ENCODE peak calls at places on chromosomes 7 and 10, in four cellular contexts. I, Q, L and W are unnamed samples.

GRCh38 chr7:5557920-5558401 is 134.3 kb upstream of the TNRC18 start:
- DNase-seq in I (peak; percentile 65), Q (peak; percentile 63), L (peak; percentile 9), W (peak; percentile 68)

GRCh38 chr10:75350791-75351190 is 50.8 kb downstream of the ZNF503 start:
- DNase-seq in Q (no peak), L (no peak), I (no peak), W (no peak)

GRCh38 chr10:102673961-102674511 is 29.8 kb downstream of the TRIM8 start:
- DNase-seq in Q (peak; percentile 60), I (peak; percentile 60), L (peak; percentile 78), W (no peak)

GRCh38 chr7:41573017-41573416 is 129.9 kb downstream of the INHBA start:
- DNase-seq in L (no peak), Q (no peak), I (no peak), W (no peak)

GRCh38 chr10:104274762-104275721 is 6.1 kb downstream of the GSTO2 start:
- DNase-seq in Q (no peak), L (peak; percentile 62), I (peak; percentile 60), W (peak; percentile 55)

GRCh38 chr10:129941199-129942018 is 22.7 kb downstream of the EBF3 start:
- DNase-seq in Q (no peak), I (no peak), L (no peak), W (no peak)

GRCh38 chr7:23298141-23298851 is 843 bp upstream of the MALSU1 start:
- DNase-seq in Q (peak; percentile 45), I (no peak), L (no peak), W (no peak)

GRCh38 chr7:42964849-42965805 is 33.0 kb downstream of the MRPL32 start:
- DNase-seq in L (no peak), Q (no peak), I (no peak), W (no peak)

GRCh38 chr7:74001150-74001494 is 26.9 kb upstream of the ELN start:
- DNase-seq in L (no peak), Q (no peak), I (no peak), W (no peak)

GRCh38 chr10:80201592-80202256 is 3.6 kb downstream of the ANXA11 start:
- DNase-seq in I (no peak), Q (no peak), L (no peak), W (no peak)

GRCh38 chr7:19284596-19285300 is 139.5 kb upstream of the FERD3L start:
- DNase-seq in Q (no peak), L (no peak), I (no peak), W (no peak)

GRCh38 chr10:24643679-24644209 is 79.9 kb downstream of the ARHGAP21 start:
- DNase-seq in Q (no peak), L (no peak), I (no peak), W (no peak)

GRCh38 chr10:110500515-110500905 is 2.8 kb downstream of the DUSP5 start:
- DNase-seq in Q (no peak), I (no peak), L (no peak), W (no peak)

GRCh38 chr7:144834516-144835165 is 1.2 kb downstream of the TPK1 start:
- DNase-seq in I (no peak), L (peak; percentile 24), Q (no peak), W (peak; percentile 33)

GRCh38 chr7:3103614-3104399 is 60.1 kb upstream of the CARD11 start:
- DNase-seq in I (no peak), L (no peak), Q (no peak), W (no peak)

GRCh38 chr10:26890956-26891355 is 30.2 kb upstream of the ABI1 start:
- DNase-seq in Q (peak; percentile 72), L (peak; percentile 18), I (peak; percentile 16), W (no peak)

GRCh38 chr10:1253476-1254353 is 197.5 kb downstream of the WDR37 start:
- DNase-seq in Q (no peak), L (no peak), I (no peak), W (no peak)

GRCh38 chr7:148304456-148304855 is 286.1 kb upstream of the C7orf33 start:
- DNase-seq in I (no peak), Q (no peak), L (no peak), W (no peak)

GRCh38 chr7:158751743-158752142 is 47.1 kb upstream of the NCAPG2 start:
- DNase-seq in L (no peak), Q (no peak), I (no peak), W (no peak)

GRCh38 chr7:80253237-80253636 is 118.6 kb downstream of the GNAI1 start:
- DNase-seq in L (no peak), Q (no peak), I (no peak), W (no peak)

GRCh38 chr10:98885380-98885779 is 350.3 kb downstream of the HPSE2 start:
- DNase-seq in L (no peak), I (no peak), Q (no peak), W (no peak)

GRCh38 chr10:349081-349480 is 213.8 kb downstream of the ZMYND11 start:
- DNase-seq in I (no peak), L (no peak), Q (no peak), W (no peak)

GRCh38 chr7:41436139-41436538 is 266.8 kb downstream of the INHBA start:
- DNase-seq in L (no peak), Q (no peak), I (no peak), W (no peak)

DNA sequence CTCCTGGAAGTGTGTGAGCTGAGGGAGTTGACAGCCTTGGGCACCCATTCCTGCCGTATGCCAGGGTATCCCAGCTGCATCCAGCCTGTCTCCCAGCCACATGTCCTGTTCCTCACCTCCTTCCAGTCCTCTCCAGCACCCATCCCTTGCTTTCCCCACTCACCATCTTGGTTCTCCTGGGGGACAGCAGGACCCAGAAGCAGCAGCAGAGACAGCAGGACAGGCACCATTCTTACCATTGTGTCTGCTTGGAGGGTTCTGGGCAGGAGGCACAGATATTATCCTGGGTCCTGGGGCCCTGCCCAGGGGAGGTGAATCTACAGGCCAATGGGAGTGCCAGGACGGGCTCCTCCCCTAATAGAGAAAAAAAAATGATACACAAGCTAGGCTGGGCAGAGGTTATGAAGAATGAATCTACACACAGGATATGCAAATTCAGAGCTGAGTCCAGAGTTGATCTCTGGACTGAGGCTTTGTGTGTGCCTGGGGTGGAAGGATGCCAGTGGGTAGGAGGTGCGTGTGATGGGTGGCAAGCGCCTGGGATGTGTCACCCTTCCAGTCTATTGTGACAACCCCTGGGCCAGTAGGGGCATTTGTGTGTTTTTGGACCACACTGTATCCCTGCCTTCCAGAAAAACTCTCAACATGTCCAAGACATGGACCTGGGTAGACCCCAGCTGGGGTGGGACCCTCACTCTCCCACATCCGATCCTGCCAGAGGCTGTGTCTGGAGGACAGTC is at the start of gene AZGP1:
- DNase-seq in I (no peak), L (no peak), Q (peak; percentile 95), W (no peak)
- TF ChIP-seq POLR2AphosphoS5 in I (no peak), L (no peak), Q (peak; percentile 84), W (no peak)

DNA sequence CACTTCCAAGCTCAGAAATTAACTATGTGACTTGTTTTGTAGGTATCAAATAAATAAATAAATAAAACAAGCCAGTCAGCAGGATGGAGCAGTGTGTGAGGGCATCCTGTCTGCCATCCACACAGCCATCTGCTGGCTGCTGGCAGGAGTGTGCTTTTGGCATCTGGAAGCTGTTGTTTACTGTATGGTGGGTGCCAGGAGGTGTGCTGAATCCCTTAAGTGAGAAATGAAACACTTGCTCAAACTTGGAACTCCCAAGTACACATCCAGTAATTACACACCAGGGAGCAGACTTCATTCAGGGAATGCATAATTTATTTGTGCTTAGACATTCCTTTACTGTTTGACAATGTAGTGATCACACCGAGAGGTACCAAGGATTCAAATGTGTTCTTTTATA is 16.9 kb upstream of the TAX1BP1 start:
- DNase-seq in I (no peak), Q (no peak), L (no peak), W (no peak)
- TF ChIP-seq TAF1 in I (no peak), Q (no peak), L (no peak), W (no peak)

GRCh38 chr10:60465801-60466200 is 76.1 kb upstream of the ANK3 start:
- DNase-seq in L (no peak), I (no peak), Q (no peak), W (no peak)

GRCh38 chr10:60460058-60460457 is 70.4 kb upstream of the ANK3 start:
- DNase-seq in I (no peak), L (no peak), Q (no peak), W (no peak)

GRCh38 chr10:60464659-60465058 is 75.0 kb upstream of the ANK3 start:
- DNase-seq in I (no peak), L (no peak), Q (no peak), W (no peak)

GRCh38 chr10:60463726-60464125 is 74.1 kb upstream of the ANK3 start:
- DNase-seq in L (no peak), Q (no peak), I (no peak), W (no peak)

GRCh38 chr10:60461688-60462087 is 72.0 kb upstream of the ANK3 start:
- DNase-seq in I (no peak), Q (no peak), L (no peak), W (no peak)
- TF ChIP-seq POLR2AphosphoS5 in I (no peak), Q (no peak), L (no peak), W (no peak)

DNA sequence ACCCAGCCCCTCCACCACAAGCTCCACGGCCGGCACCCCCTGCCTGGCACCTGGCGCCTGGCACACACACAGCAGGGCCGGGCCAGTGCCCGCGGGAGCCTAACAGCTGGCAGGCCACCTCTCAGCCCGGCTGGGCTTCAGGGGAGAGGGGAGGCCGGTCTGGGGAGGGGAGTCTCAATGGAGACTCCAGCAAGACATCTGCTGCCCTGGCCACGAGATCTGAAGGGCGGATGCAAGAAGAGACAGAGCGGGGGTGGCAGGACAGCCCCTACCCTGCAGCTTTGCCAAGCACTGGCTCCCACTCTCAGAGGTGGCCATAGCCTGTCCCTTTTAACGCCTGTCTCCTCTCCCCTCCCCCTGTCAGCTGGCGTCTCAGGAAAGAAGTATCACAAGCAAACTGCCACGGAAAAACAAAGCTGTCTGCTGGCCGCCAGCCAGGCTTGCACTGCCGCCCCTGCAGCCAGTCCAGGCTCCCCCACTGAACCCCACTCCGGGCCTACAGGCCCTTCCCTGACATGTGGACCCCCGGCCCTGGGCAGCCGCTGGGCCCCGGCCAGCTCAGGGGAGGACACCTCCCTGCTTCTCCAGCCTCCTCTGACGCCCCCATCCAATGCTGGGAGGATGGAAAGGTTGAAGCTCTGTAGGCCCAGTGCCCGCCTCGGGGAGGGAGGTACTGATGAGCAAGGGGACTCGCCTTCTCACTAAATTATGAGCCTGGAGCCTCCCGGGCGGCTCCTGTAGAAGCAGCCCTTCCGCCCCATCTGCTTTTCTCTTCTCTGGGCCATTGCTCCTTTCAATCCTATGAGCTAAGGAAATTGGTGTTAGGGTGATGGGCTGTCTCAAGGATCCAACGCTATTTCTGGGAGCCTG is 178.4 kb downstream of the ARHGAP12 start:
- DNase-seq in L (no peak), I (no peak), Q (no peak), W (no peak)
- TF ChIP-seq TAF1 in L (no peak), I (no peak), Q (no peak), W (no peak)